ENCODE peak calls at places on chromosomes 1 and 21, in five cellular contexts. N is CD4-positive, alpha-beta memory T cell; P is activated CD4-positive, alpha-beta T cell treated with anti-CD3 and anti-CD28 coated beads, Interleukin-2, amount 10 ng/mL, durations not matched to agents 7 days and 5 days; T is effector CD4-positive, alpha-beta T cell; I is astrocyte of the spinal cord. J is an unnamed sample.

GRCh38 chr21:42317341-42317741 is 2.1 kb upstream of the TFF3 start:
- DNase-seq in N (no peak), P (no peak), T (no peak), I (no peak), J (no peak)

GRCh38 chr1:54138994-54139393 is 13.8 kb downstream of the CDCP2 start:
- DNase-seq in N (no peak), P (no peak), T (no peak), I (no peak), J (no peak)

GRCh38 chr1:115325876-115326275 is 12.2 kb downstream of the NGF start:
- DNase-seq in N (no peak), P (no peak), T (no peak), I (no peak), J (peak; percentile 73)

GRCh38 chr1:110130113-110130591 is 17.9 kb downstream of the UBL4B start:
- DNase-seq in N (no peak), P (no peak), T (no peak), I (no peak), J (no peak)

GRCh38 chr1:211305044-211305443 is 21.6 kb upstream of the TRAF5 start:
- DNase-seq in N (no peak), P (no peak), T (no peak), I (peak; percentile 39), J (no peak)

GRCh38 chr1:147162093-147162492 is 10.2 kb downstream of the PRKAB2 start:
- DNase-seq in N (no peak), P (no peak), T (no peak), I (no peak), J (no peak)

GRCh38 chr1:61741682-61742619 is at the start of gene PATJ:
- DNase-seq in N (peak; percentile 78), P (peak; percentile 58), T (peak; percentile 49), I (peak; percentile 26), J (peak; percentile 8)

GRCh38 chr1:47927165-47927564 is 70.0 kb downstream of the TRABD2B start:
- DNase-seq in N (no peak), P (no peak), T (no peak), I (no peak), J (peak; percentile 15)

GRCh38 chr1:247360116-247360898 is 28.6 kb upstream of the ZNF496 start:
- DNase-seq in N (no peak), P (no peak), T (no peak), I (peak; percentile 33), J (peak; percentile 39)

GRCh38 chr1:244450597-244451538 is 841 bp downstream of the ADSS2 start:
- DNase-seq in N (peak; percentile 63), P (peak; percentile 65), T (peak; percentile 41), I (peak; percentile 71), J (peak; percentile 65)

GRCh38 chr1:5597171-5597864 is 394.9 kb downstream of the NPHP4 start:
- DNase-seq in N (no peak), P (peak; percentile 2), T (no peak), I (no peak), J (no peak)

GRCh38 chr1:176073524-176074157 is 133.4 kb downstream of the COP1 start:
- DNase-seq in N (peak; percentile 33), P (peak; percentile 60), T (peak; percentile 28), I (peak; percentile 79), J (peak; percentile 51)

GRCh38 chr1:37621326-37621870 is 13.3 kb downstream of the RSPO1 start:
- DNase-seq in N (no peak), P (no peak), T (no peak), I (no peak), J (no peak)

GRCh38 chr1:157773723-157774350 is 3.1 kb downstream of the FCRL2 start:
- DNase-seq in N (no peak), P (no peak), T (no peak), I (no peak), J (no peak)

J was measured in RPMI7951.